ENCODE peak calls at places on chromosomes 7 and 10, in nine cellular contexts. J is T follicular helper cell; N is stimulated activated CD8-positive, alpha-beta memory T cell treated with anti-CD3 and anti-CD28 coated beads, Interleukin-4, amount 100 ng/mL, for 24 hours; X is heart left ventricle; G is activated CD4-positive, alpha-beta T cell treated with anti-CD3 and anti-CD28 coated beads, Interleukin-2, amount 50 U/mL, for 24 hours; O is naive thymus-derived CD4-positive, alpha-beta T cell; S is fibroblast of lung; C is amygdala; F is HuH-7.5. M is an unnamed sample.

GRCh38 chr7:158955146-158955870 is 99.0 kb downstream of the DYNC2I1 start:
- DNase-seq in N (no peak), J (no peak), S (no peak), O (no peak), G (no peak), F (no peak), X (no peak), C (no peak), M (no peak)

GRCh38 chr7:144050093-144050492 is 1.3 kb downstream of the OR2A5 start:
- DNase-seq in N (no peak), F (no peak), S (no peak), X (no peak), G (no peak), J (no peak), C (no peak), O (no peak), M (no peak)

GRCh38 chr7:36611703-36612102 is 112.6 kb downstream of the AOAH start:
- DNase-seq in X (no peak), S (no peak), F (no peak), N (no peak), J (no peak), O (no peak), C (no peak), G (no peak), M (no peak)

GRCh38 chr7:28272461-28272877 is 91.9 kb upstream of the JAZF1 start:
- DNase-seq in O (peak; percentile 16), J (no peak), F (peak; percentile 26), N (peak; percentile 6), S (peak; percentile 74), X (no peak), G (peak; percentile 28), C (peak; percentile 30), M (peak; percentile 28)

GRCh38 chr7:130733866-130734524 is at the start of gene KLF14:
- DNase-seq in S (no peak), X (no peak), N (no peak), G (peak; percentile 7), J (no peak), F (peak; percentile 59), C (no peak), O (peak; percentile 27), M (peak; percentile 14)

GRCh38 chr10:79018591-79019011 is 50.2 kb upstream of the ZMIZ1 start:
- DNase-seq in S (peak; percentile 59), C (no peak), F (no peak), G (no peak), O (no peak), J (no peak), X (peak; percentile 51), N (no peak), M (no peak)

GRCh38 chr10:19730071-19730470 is 86.2 kb upstream of the PLXDC2 start:
- DNase-seq in G (no peak), S (peak; percentile 83), O (no peak), X (no peak), F (no peak), C (no peak), J (no peak), N (no peak), M (no peak)

GRCh38 chr10:79025113-79025832 is 43.5 kb upstream of the ZMIZ1 start:
- DNase-seq in X (peak; percentile 56), C (no peak), F (no peak), O (peak; percentile 53), G (no peak), J (no peak), S (no peak), N (peak; percentile 39), M (peak; percentile 52)

GRCh38 chr10:88194961-88195367 is 331.5 kb downstream of the PTEN start:
- DNase-seq in C (no peak), G (no peak), J (no peak), X (no peak), S (no peak), N (no peak), O (no peak), F (no peak), M (no peak)

GRCh38 chr10:44958196-44958896 is 1.3 kb upstream of the RASSF4 start:
- DNase-seq in O (no peak), X (no peak), G (no peak), C (no peak), F (no peak), J (no peak), S (no peak), N (no peak), M (no peak)

GRCh38 chr7:129434846-129435318 is 650 bp downstream of the STRIP2 start:
- DNase-seq in C (no peak), X (peak; percentile 72), O (no peak), F (peak; percentile 29), G (no peak), S (peak; percentile 17), J (no peak), N (no peak), M (no peak)

GRCh38 chr7:50817561-50817960 is 34.9 kb upstream of the GRB10 start:
- DNase-seq in C (no peak), S (no peak), O (no peak), G (no peak), X (no peak), J (no peak), F (no peak), N (no peak), M (no peak)

M was measured in CD4-positive, CD25-positive, alpha-beta regulatory T cell.